ENCODE peak calls at places on chromosomes 16 and 17, in seven cellular contexts. P, L, B, Z, F, N and K are unnamed samples.

GRCh38 chr17:58344791-58345157 is 7.2 kb downstream of the SUPT4H1 start:
- DNase-seq in P (no peak), L (no peak), B (no peak), Z (no peak), F (no peak), N (no peak), K (no peak)

GRCh38 chr17:63841350-63842172 is 924 bp downstream of the SMARCD2 start:
- DNase-seq in P (peak; percentile 65), L (peak; percentile 39), B (no peak), Z (no peak), F (peak; percentile 25), N (no peak), K (peak; percentile 40)

GRCh38 chr17:79923974-79924638 is 84.9 kb upstream of the CBX4 start:
- DNase-seq in P (peak; percentile 57), L (peak; percentile 67), B (no peak), Z (peak; percentile 60), F (peak; percentile 77), N (no peak), K (peak; percentile 66)

GRCh38 chr16:57773019-57773418 is 29.3 kb downstream of the KIFC3 start:
- DNase-seq in P (peak; percentile 69), L (no peak), B (no peak), Z (no peak), F (no peak), N (no peak), K (no peak)

GRCh38 chr16:10040136-10041080 is 141.8 kb downstream of the GRIN2A start:
- DNase-seq in P (no peak), L (no peak), B (no peak), Z (no peak), F (no peak), N (no peak), K (no peak)

GRCh38 chr16:56689171-56689570 is 6.9 kb downstream of the MT1X start:
- DNase-seq in P (peak; percentile 85), L (no peak), B (no peak), Z (no peak), F (no peak), N (no peak), K (no peak)

GRCh38 chr17:76657505-76658386 is 14.2 kb upstream of the ST6GALNAC1 start:
- DNase-seq in P (no peak), L (peak; percentile 8), B (no peak), Z (no peak), F (no peak), N (no peak), K (no peak)

GRCh38 chr17:40452074-40452787 is 9.0 kb downstream of the IGFBP4 start:
- DNase-seq in P (no peak), L (no peak), B (no peak), Z (no peak), F (no peak), N (peak; percentile 83), K (no peak)

GRCh38 chr17:57724038-57724728 is 20.9 kb downstream of the CCDC182 start:
- DNase-seq in P (no peak), L (peak; percentile 64), B (no peak), Z (no peak), F (no peak), N (no peak), K (peak; percentile 28)

GRCh38 chr16:29641561-29641960 is 21.5 kb upstream of the SPN start:
- DNase-seq in P (no peak), L (peak; percentile 62), B (no peak), Z (no peak), F (no peak), N (no peak), K (peak; percentile 51)
- TF ChIP-seq CTCF in P (no peak), L (no peak), B (peak; percentile 64), Z (no peak), F (no peak), N (no peak), K (peak; percentile 50)

GRCh38 chr17:34626141-34626681 is 46.8 kb downstream of the TMEM132E start:
- DNase-seq in P (peak; percentile 39), L (no peak), B (no peak), Z (no peak), F (no peak), N (no peak), K (no peak)
- TF ChIP-seq CTCF in P (no peak), L (no peak), B (no peak), Z (no peak), F (no peak), N (no peak), K (no peak)

GRCh38 chr17:75034236-75034908 is 12.4 kb downstream of the ATP5PD start:
- DNase-seq in P (peak; percentile 92), L (peak; percentile 88), B (no peak), Z (peak; percentile 71), F (peak; percentile 93), N (no peak), K (peak; percentile 83)
- TF ChIP-seq CTCF in P (no peak), L (no peak), B (peak; percentile 67), Z (peak; percentile 14), F (peak; percentile 48), N (peak; percentile 2), K (no peak)

DNA sequence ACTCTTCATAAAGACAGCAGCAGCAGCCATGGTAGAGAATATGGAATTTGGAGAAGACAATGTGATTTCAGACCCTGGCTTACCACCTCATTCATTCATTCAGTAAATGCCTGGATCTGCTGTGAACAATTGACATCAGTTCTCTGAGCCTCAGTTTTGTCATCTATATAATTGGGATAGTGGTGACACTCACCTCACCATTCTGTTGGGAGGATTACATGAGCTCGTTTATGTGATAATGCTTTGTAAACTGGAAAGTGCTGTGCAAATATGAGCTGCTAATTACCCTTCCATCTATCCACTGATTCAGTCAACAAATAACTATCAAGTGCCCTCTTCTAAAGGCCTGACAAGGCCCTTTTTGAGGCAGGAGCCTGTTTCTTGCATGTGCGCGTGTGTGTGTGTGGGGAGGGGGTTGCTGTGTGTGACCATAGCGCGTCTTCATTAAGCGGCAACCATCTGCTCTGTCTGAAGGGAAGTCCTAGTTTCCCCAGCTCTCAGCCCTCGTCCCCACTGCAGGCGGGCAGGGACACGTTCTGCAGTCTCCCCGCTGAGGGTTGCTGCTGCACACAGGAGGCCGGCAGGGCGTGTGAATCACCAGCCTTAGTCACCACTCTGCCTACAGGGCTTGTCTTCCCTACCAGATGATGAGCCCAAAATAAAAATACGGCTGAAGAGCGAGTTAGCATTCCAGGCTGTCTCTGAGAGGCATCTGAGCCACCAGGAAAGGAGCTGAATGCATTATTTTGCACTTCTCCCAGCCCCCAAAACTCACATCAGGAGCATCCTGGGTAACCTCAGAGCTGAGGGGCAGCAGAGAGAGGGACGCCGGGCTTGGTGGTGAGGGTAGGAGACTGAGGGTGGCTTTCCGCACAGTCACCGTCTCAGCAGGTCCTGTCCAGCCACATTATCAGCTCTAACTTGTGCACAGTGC is 19.9 kb downstream of the ARL4D start:
- DNase-seq in P (peak; percentile 24), L (no peak), B (peak; percentile 95), Z (no peak), F (no peak), N (peak; percentile 74), K (no peak)
- TF ChIP-seq CTCF in P (no peak), L (no peak), B (peak; percentile 30), Z (no peak), F (no peak), N (peak; percentile 19), K (no peak)

GRCh38 chr17:42748202-42748905 is 3.5 kb upstream of the EZH1 start:
- DNase-seq in P (no peak), L (no peak), B (peak; percentile 3), Z (no peak), F (no peak), N (no peak), K (no peak)

GRCh38 chr17:42740699-42741098 is 4.1 kb downstream of the EZH1 start:
- DNase-seq in P (no peak), L (no peak), B (no peak), Z (no peak), F (no peak), N (no peak), K (no peak)

GRCh38 chr17:42744283-42744805 is 496 bp downstream of the EZH1 start:
- DNase-seq in P (peak; percentile 83), L (peak; percentile 80), B (no peak), Z (no peak), F (no peak), N (no peak), K (peak; percentile 76)

GRCh38 chr17:42744806-42745617 is at the start of gene EZH1:
- DNase-seq in P (peak; percentile 92), L (peak; percentile 100), B (peak; percentile 92), Z (peak; percentile 93), F (peak; percentile 91), N (peak; percentile 17), K (peak; percentile 99)

GRCh38 chr17:42743595-42744282 is 1.1 kb downstream of the EZH1 start:
- DNase-seq in P (no peak), L (no peak), B (no peak), Z (no peak), F (no peak), N (no peak), K (no peak)
- TF ChIP-seq CTCF in P (no peak), L (no peak), B (peak; percentile 57), Z (peak; percentile 49), F (peak; percentile 26), N (peak; percentile 17), K (no peak)

DNA sequence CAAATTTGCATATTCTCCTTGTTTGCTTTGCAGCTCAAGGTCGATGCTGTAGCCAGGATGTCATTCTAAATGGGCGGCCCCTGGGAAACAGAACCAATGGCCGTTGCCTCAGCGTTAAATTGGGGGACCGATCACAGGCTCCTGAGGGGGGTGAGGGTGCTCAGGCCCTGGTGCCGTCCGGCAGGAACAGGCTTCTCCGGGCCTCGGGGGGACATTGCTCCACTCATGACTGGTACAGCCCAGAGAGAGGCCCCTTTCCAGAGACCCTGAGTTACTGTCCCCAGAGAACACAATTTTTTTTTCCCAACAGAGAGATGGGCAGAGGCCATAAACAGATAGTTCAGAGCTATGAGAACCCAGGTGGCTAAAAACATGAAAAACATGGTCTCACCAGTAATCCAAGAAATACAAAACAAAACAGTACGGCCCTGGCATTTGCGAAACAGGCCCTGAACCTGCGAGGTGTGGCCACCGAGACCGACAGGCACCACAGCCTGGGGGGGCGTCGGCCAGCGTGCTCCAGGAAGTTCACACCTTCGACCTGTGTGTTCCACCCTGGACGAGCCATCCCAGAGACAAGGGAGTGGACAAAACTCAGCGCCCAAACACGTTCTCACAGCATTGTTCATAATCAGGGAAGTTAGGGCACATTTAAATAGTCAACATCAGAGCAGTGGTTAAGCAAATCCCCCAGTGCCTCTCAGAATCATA is 82.8 kb downstream of the METRNL start:
- DNase-seq in P (no peak), L (no peak), B (peak; percentile 54), Z (peak; percentile 7), F (no peak), N (no peak), K (no peak)
- TF ChIP-seq CTCF in P (no peak), L (no peak), B (no peak), Z (no peak), F (no peak), N (no peak), K (no peak)

GRCh38 chr17:15031971-15032370 is 233.2 kb downstream of the PMP22 start:
- DNase-seq in P (no peak), L (no peak), B (no peak), Z (no peak), F (no peak), N (no peak), K (no peak)
- TF ChIP-seq CTCF in P (no peak), L (no peak), B (no peak), Z (no peak), F (no peak), N (no peak), K (no peak)

DNA sequence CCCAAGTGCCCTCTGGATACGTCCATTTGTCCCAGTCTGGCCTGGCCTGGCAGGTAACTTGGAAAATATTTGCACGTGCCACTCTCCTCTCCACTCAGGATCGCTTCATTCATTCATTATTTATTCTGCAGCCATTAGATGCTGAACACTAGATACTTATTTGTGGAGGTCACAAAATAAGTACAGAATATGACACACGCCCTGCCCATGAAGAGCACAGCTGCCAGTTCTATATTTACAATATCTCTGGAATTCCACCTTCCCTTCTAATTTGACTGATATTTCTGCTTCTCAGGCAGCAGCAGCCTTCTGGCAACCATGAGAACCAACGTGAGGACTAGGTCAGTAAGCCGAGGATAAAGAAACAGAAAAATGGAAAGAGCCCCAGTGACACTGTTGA is 20.9 kb downstream of the TRIM16 start:
- DNase-seq in P (no peak), L (no peak), B (no peak), Z (no peak), F (no peak), N (no peak), K (no peak)
- TF ChIP-seq CTCF in P (no peak), L (no peak), B (no peak), Z (no peak), F (no peak), N (no peak), K (no peak)